ENCODE peak calls at places on chromosomes 6 and 20, in six cellular contexts. One of them, this sample, is unnamed.

GRCh38 chr20:19590382-19590781 is 167.7 kb upstream of the RIN2 start:
- DNase-seq in right atrium auricular region: no peak
- DNase-seq in mammary epithelial cell: no peak
- DNase-seq in esophagus squamous epithelium: no peak
- DNase-seq in cardiac muscle cell: no peak
- DNase-seq in heart right ventricle: no peak
- DNase-seq in this sample: no peak

GRCh38 chr6:124463271-124463670 is 499.0 kb upstream of the RNF217 start:
- DNase-seq in right atrium auricular region: no peak
- DNase-seq in mammary epithelial cell: no peak
- DNase-seq in esophagus squamous epithelium: no peak
- DNase-seq in cardiac muscle cell: no peak
- DNase-seq in heart right ventricle: no peak
- DNase-seq in this sample: no peak

GRCh38 chr6:44176935-44177509 is 18.4 kb downstream of the CAPN11 start:
- DNase-seq in right atrium auricular region: no peak
- DNase-seq in mammary epithelial cell: no peak
- DNase-seq in esophagus squamous epithelium: no peak
- DNase-seq in cardiac muscle cell: no peak
- DNase-seq in heart right ventricle: no peak
- DNase-seq in this sample: no peak

GRCh38 chr6:21949211-21949801 is 347.5 kb downstream of the PRL start:
- DNase-seq in right atrium auricular region: no peak
- DNase-seq in mammary epithelial cell: no peak
- DNase-seq in esophagus squamous epithelium: no peak
- DNase-seq in cardiac muscle cell: no peak
- DNase-seq in heart right ventricle: no peak
- DNase-seq in this sample: no peak

GRCh38 chr6:257031-257725 is 35.1 kb upstream of the DUSP22 start:
- DNase-seq in right atrium auricular region: no peak
- DNase-seq in mammary epithelial cell: no peak
- DNase-seq in esophagus squamous epithelium: no peak
- DNase-seq in cardiac muscle cell: peak; percentile 35
- DNase-seq in heart right ventricle: no peak
- DNase-seq in this sample: no peak

GRCh38 chr6:130848945-130849344 is 21.7 kb downstream of the SMLR1 start:
- DNase-seq in right atrium auricular region: no peak
- DNase-seq in mammary epithelial cell: no peak
- DNase-seq in esophagus squamous epithelium: no peak
- DNase-seq in cardiac muscle cell: no peak
- DNase-seq in heart right ventricle: no peak
- DNase-seq in this sample: no peak

GRCh38 chr6:72841195-72841594 is 219.3 kb downstream of the KCNQ5 start:
- DNase-seq in right atrium auricular region: no peak
- DNase-seq in mammary epithelial cell: no peak
- DNase-seq in esophagus squamous epithelium: no peak
- DNase-seq in cardiac muscle cell: no peak
- DNase-seq in heart right ventricle: no peak
- DNase-seq in this sample: no peak

GRCh38 chr6:45626087-45626891 is 248.6 kb upstream of the SUPT3H start:
- DNase-seq in right atrium auricular region: no peak
- DNase-seq in mammary epithelial cell: peak; percentile 76
- DNase-seq in esophagus squamous epithelium: no peak
- DNase-seq in cardiac muscle cell: peak; percentile 85
- DNase-seq in heart right ventricle: no peak
- DNase-seq in this sample: peak; percentile 58

GRCh38 chr6:72363844-72364740 is 257.8 kb upstream of the KCNQ5 start:
- DNase-seq in right atrium auricular region: no peak
- DNase-seq in mammary epithelial cell: peak; percentile 85
- DNase-seq in esophagus squamous epithelium: no peak
- DNase-seq in cardiac muscle cell: peak; percentile 91
- DNase-seq in heart right ventricle: no peak
- DNase-seq in this sample: no peak

GRCh38 chr20:62953839-62954703 is 1.6 kb downstream of the SLC17A9 start:
- DNase-seq in right atrium auricular region: peak; percentile 78
- DNase-seq in mammary epithelial cell: no peak
- DNase-seq in esophagus squamous epithelium: peak; percentile 52
- DNase-seq in cardiac muscle cell: peak; percentile 85
- DNase-seq in heart right ventricle: peak; percentile 66
- DNase-seq in this sample: no peak

GRCh38 chr6:46949662-46950280 is 28.0 kb upstream of the ADGRF5 start:
- DNase-seq in right atrium auricular region: peak; percentile 77
- DNase-seq in mammary epithelial cell: no peak
- DNase-seq in esophagus squamous epithelium: no peak
- DNase-seq in cardiac muscle cell: peak; percentile 21
- DNase-seq in heart right ventricle: peak; percentile 71
- DNase-seq in this sample: no peak
- H3K27ac ChIP-seq in right atrium auricular region: peak overlapping the region; percentile 15
- H3K27ac ChIP-seq in mammary epithelial cell: no peak overlapping the region
- H3K27ac ChIP-seq in esophagus squamous epithelium: peak overlapping the region; percentile 53
- H3K27ac ChIP-seq in cardiac muscle cell: no peak overlapping the region
- H3K27ac ChIP-seq in heart right ventricle: peak overlapping the region; percentile 82
- H3K27ac ChIP-seq in this sample: no peak overlapping the region

GRCh38 chr6:3001146-3001772 is 1.6 kb downstream of the NQO2 start:
- DNase-seq in right atrium auricular region: no peak
- DNase-seq in mammary epithelial cell: no peak
- DNase-seq in esophagus squamous epithelium: no peak
- DNase-seq in cardiac muscle cell: no peak
- DNase-seq in heart right ventricle: no peak
- DNase-seq in this sample: no peak

GRCh38 chr6:3005077-3005476 is 5.4 kb downstream of the NQO2 start:
- DNase-seq in right atrium auricular region: peak; percentile 30
- DNase-seq in mammary epithelial cell: no peak
- DNase-seq in esophagus squamous epithelium: no peak
- DNase-seq in cardiac muscle cell: no peak
- DNase-seq in heart right ventricle: no peak
- DNase-seq in this sample: no peak

GRCh38 chr6:2999005-2999620 is 581 bp upstream of the NQO2 start:
- DNase-seq in right atrium auricular region: peak; percentile 97
- DNase-seq in mammary epithelial cell: peak; percentile 89
- DNase-seq in esophagus squamous epithelium: peak; percentile 72
- DNase-seq in cardiac muscle cell: peak; percentile 83
- DNase-seq in heart right ventricle: no peak
- DNase-seq in this sample: no peak

GRCh38 chr6:2999621-3000455 is at the start of gene NQO2:
- DNase-seq in right atrium auricular region: peak; percentile 91
- DNase-seq in mammary epithelial cell: no peak
- DNase-seq in esophagus squamous epithelium: peak; percentile 72
- DNase-seq in cardiac muscle cell: peak; percentile 91
- DNase-seq in heart right ventricle: peak; percentile 97
- DNase-seq in this sample: no peak

DNA sequence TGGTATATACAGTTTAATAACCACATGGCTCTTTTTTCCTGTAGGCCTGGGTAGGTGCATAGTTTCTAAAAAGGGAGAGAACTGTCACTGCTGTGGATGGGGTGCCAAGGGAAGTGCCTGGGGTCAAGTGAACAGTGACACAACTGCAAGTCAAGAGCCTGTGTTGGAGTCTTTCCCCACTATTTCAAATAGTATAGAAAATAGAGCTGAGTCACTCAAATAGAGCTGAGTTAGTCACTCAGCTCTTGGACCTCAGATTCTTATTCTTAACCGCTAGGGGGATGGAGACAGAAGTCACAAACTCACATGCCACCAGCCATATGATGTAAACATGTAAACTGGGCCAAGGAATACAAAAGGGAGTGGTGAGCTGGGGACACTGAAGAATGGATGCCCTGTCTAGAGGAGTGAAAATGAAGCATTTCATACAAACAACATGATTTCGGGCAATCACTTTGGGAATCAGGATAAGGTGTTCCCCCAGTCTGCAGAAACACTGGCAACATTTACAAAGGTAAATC is 2.1 kb downstream of the NQO2 start:
- DNase-seq in right atrium auricular region: no peak
- DNase-seq in mammary epithelial cell: peak; percentile 69
- DNase-seq in esophagus squamous epithelium: no peak
- DNase-seq in cardiac muscle cell: peak; percentile 81
- DNase-seq in heart right ventricle: no peak
- DNase-seq in this sample: no peak
- H3K4me3 ChIP-seq in right atrium auricular region: no peak overlapping the region
- H3K4me3 ChIP-seq in mammary epithelial cell: no peak overlapping the region
- H3K4me3 ChIP-seq in esophagus squamous epithelium: no peak overlapping the region
- H3K4me3 ChIP-seq in cardiac muscle cell: no peak overlapping the region
- H3K4me3 ChIP-seq in heart right ventricle: no peak overlapping the region
- H3K4me3 ChIP-seq in this sample: no peak overlapping the region

GRCh38 chr20:40689100-40689942 is at the start of gene MAFB:
- DNase-seq in right atrium auricular region: peak; percentile 96
- DNase-seq in mammary epithelial cell: peak; percentile 77
- DNase-seq in esophagus squamous epithelium: peak; percentile 34
- DNase-seq in cardiac muscle cell: peak; percentile 98
- DNase-seq in heart right ventricle: peak; percentile 95
- DNase-seq in this sample: peak; percentile 94
- H3K27me3 ChIP-seq in right atrium auricular region: peaks cover 15% of the 10 kb centered on the region
- H3K27me3 ChIP-seq in mammary epithelial cell: peaks cover 17% of the 10 kb centered on the region
- H3K27me3 ChIP-seq in esophagus squamous epithelium: peaks cover 67% of the 10 kb centered on the region
- H3K27me3 ChIP-seq in cardiac muscle cell: peaks cover 87% of the 10 kb centered on the region
- H3K27me3 ChIP-seq in heart right ventricle: peaks cover 71% of the 10 kb centered on the region
- H3K27me3 ChIP-seq in this sample: no peaks in the 10 kb centered on the region

GRCh38 chr20:49561256-49561655 is 6.7 kb downstream of the PTGIS start:
- DNase-seq in right atrium auricular region: no peak
- DNase-seq in mammary epithelial cell: no peak
- DNase-seq in esophagus squamous epithelium: no peak
- DNase-seq in cardiac muscle cell: no peak
- DNase-seq in heart right ventricle: no peak
- DNase-seq in this sample: no peak

GRCh38 chr20:49559411-49560081 is 8.4 kb downstream of the PTGIS start:
- DNase-seq in right atrium auricular region: peak; percentile 67
- DNase-seq in mammary epithelial cell: no peak
- DNase-seq in esophagus squamous epithelium: no peak
- DNase-seq in cardiac muscle cell: peak; percentile 95
- DNase-seq in heart right ventricle: no peak
- DNase-seq in this sample: no peak

GRCh38 chr20:49560646-49561045 is 7.3 kb downstream of the PTGIS start:
- DNase-seq in right atrium auricular region: peak; percentile 55
- DNase-seq in mammary epithelial cell: no peak
- DNase-seq in esophagus squamous epithelium: no peak
- DNase-seq in cardiac muscle cell: no peak
- DNase-seq in heart right ventricle: no peak
- DNase-seq in this sample: no peak

GRCh38 chr20:49558826-49559225 is 9.1 kb downstream of the PTGIS start:
- DNase-seq in right atrium auricular region: peak; percentile 38
- DNase-seq in mammary epithelial cell: no peak
- DNase-seq in esophagus squamous epithelium: no peak
- DNase-seq in cardiac muscle cell: no peak
- DNase-seq in heart right ventricle: no peak
- DNase-seq in this sample: no peak

GRCh38 chr20:49560186-49560585 is 7.8 kb downstream of the PTGIS start:
- DNase-seq in right atrium auricular region: no peak
- DNase-seq in mammary epithelial cell: no peak
- DNase-seq in esophagus squamous epithelium: no peak
- DNase-seq in cardiac muscle cell: no peak
- DNase-seq in heart right ventricle: no peak
- DNase-seq in this sample: no peak
- H3K27ac ChIP-seq in right atrium auricular region: peak overlapping the region; percentile 74
- H3K27ac ChIP-seq in mammary epithelial cell: no peak overlapping the region
- H3K27ac ChIP-seq in esophagus squamous epithelium: peak overlapping the region; percentile 85
- H3K27ac ChIP-seq in cardiac muscle cell: no peak overlapping the region
- H3K27ac ChIP-seq in heart right ventricle: no peak overlapping the region
- H3K27ac ChIP-seq in this sample: peak overlapping the region; percentile 85

GRCh38 chr6:143564484-143565017 is 53.0 kb upstream of the FUCA2 start:
- DNase-seq in right atrium auricular region: no peak
- DNase-seq in mammary epithelial cell: no peak
- DNase-seq in esophagus squamous epithelium: no peak
- DNase-seq in cardiac muscle cell: no peak
- DNase-seq in heart right ventricle: peak; percentile 47
- DNase-seq in this sample: no peak
- H3K4me3 ChIP-seq in right atrium auricular region: no peak overlapping the region
- H3K4me3 ChIP-seq in mammary epithelial cell: no peak overlapping the region
- H3K4me3 ChIP-seq in esophagus squamous epithelium: no peak overlapping the region
- H3K4me3 ChIP-seq in cardiac muscle cell: no peak overlapping the region
- H3K4me3 ChIP-seq in heart right ventricle: no peak overlapping the region
- H3K4me3 ChIP-seq in this sample: no peak overlapping the region

DNA sequence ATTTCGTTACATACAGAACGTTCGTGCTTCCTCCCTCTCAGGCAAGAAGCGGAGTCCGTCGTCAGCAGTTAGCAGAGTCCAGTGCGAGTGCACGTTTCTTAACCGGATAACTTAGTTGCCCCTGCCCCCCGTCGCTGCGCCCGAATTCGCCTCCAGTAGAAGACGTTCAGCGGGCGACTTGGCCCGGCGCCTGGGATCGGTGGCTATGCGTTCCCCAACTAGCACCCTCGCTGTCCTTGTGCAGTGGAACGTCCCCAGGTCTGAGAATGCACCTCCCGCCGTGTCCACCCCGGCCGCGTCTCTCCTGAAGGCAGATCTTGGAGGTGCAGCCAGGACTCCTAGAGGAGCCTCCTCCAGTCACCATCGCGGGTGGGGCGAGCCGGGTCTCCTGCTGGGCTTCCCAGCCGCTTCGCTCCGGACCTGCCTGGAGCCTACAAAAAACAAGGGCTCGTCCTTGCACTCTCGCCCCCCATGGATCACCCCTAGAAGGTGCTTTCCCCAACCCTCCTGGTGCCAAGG is 890 bp upstream of the PCSK2 start:
- DNase-seq in right atrium auricular region: no peak
- DNase-seq in mammary epithelial cell: no peak
- DNase-seq in esophagus squamous epithelium: no peak
- DNase-seq in cardiac muscle cell: no peak
- DNase-seq in heart right ventricle: peak; percentile 8
- DNase-seq in this sample: no peak
- H3K27me3 ChIP-seq in right atrium auricular region: peaks cover 21% of the 10 kb centered on the region
- H3K27me3 ChIP-seq in mammary epithelial cell: peaks cover 33% of the 10 kb centered on the region
- H3K27me3 ChIP-seq in esophagus squamous epithelium: peaks cover 81% of the 10 kb centered on the region
- H3K27me3 ChIP-seq in cardiac muscle cell: peaks cover 79% of the 10 kb centered on the region
- H3K27me3 ChIP-seq in heart right ventricle: peaks cover 95% of the 10 kb centered on the region
- H3K27me3 ChIP-seq in this sample: no peaks in the 10 kb centered on the region

GRCh38 chr6:110368268-110368667 is 10.1 kb upstream of the METTL24 start:
- DNase-seq in right atrium auricular region: no peak
- DNase-seq in mammary epithelial cell: no peak
- DNase-seq in esophagus squamous epithelium: no peak
- DNase-seq in cardiac muscle cell: no peak
- DNase-seq in heart right ventricle: no peak
- DNase-seq in this sample: no peak
- H3K27ac ChIP-seq in right atrium auricular region: no peak overlapping the region
- H3K27ac ChIP-seq in mammary epithelial cell: no peak overlapping the region
- H3K27ac ChIP-seq in esophagus squamous epithelium: no peak overlapping the region
- H3K27ac ChIP-seq in cardiac muscle cell: no peak overlapping the region
- H3K27ac ChIP-seq in heart right ventricle: no peak overlapping the region
- H3K27ac ChIP-seq in this sample: no peak overlapping the region

DNA sequence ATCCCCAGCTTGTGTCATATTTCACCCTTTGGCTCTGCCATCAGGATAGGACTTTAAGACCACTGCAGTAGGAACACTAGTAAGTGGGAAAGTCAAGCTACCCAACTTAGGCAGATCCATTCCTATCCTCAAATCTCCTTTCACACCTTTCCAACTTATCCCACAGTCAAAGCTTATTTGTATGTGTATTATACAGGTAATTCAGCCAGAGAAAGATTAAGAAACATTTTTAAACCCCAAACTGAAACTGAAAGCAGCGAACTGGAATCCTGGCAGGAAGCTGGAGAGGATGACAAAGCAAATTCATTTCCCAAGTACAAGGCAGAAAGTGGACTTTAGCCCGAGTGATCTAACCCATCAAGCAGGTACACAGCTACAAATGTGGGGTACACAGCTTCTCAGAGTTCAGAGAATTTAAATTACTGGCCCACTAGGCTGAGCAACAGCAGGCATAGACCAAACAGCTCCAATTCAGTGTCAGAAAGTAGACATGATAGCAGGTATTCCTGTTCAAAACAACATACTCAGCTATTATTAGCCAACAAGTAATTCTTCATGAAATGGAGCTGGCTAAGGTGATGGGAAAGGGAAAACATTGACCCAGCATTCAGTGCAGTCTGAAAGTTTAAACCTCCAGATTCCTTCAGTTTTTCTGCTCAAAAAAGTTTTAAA is 39.1 kb downstream of the ILRUN start:
- DNase-seq in right atrium auricular region: peak; percentile 73
- DNase-seq in mammary epithelial cell: peak; percentile 73
- DNase-seq in esophagus squamous epithelium: no peak
- DNase-seq in cardiac muscle cell: peak; percentile 84
- DNase-seq in heart right ventricle: no peak
- DNase-seq in this sample: no peak
- H3K4me3 ChIP-seq in right atrium auricular region: peak overlapping the region; percentile 48
- H3K4me3 ChIP-seq in mammary epithelial cell: peak overlapping the region; percentile 45
- H3K4me3 ChIP-seq in esophagus squamous epithelium: peak overlapping the region; percentile 67
- H3K4me3 ChIP-seq in cardiac muscle cell: no peak overlapping the region
- H3K4me3 ChIP-seq in heart right ventricle: peak overlapping the region; percentile 54
- H3K4me3 ChIP-seq in this sample: peak overlapping the region; percentile 36

This sample was measured in vagina.